ENCODE peak calls at places on chromosomes 7 and 10, in nine cellular contexts. One of them, this sample, is unnamed.

GRCh38 chr10:16804123-16804522 is 13.1 kb downstream of the RSU1 start:
- DNase-seq in SK-MEL-5: no peak
- DNase-seq in coronary artery: no peak
- DNase-seq in fibroblast of lung: no peak
- DNase-seq in omental fat pad: no peak
- DNase-seq in CD8-positive, alpha-beta T cell: no peak
- DNase-seq in stimulated activated CD4-positive, alpha-beta T cell treated with anti-CD3 and anti-CD28 coated beads, Interleukin-15, amount 100 ng/mL, for 1 hour: no peak
- DNase-seq in COR-L47: no peak
- DNase-seq in EH: no peak
- DNase-seq in this sample: no peak

GRCh38 chr7:143490719-143491306 is 13.1 kb downstream of the TAS2R41 start:
- DNase-seq in SK-MEL-5: peak; percentile 59
- DNase-seq in coronary artery: no peak
- DNase-seq in fibroblast of lung: peak; percentile 33
- DNase-seq in omental fat pad: no peak
- DNase-seq in CD8-positive, alpha-beta T cell: no peak
- DNase-seq in stimulated activated CD4-positive, alpha-beta T cell treated with anti-CD3 and anti-CD28 coated beads, Interleukin-15, amount 100 ng/mL, for 1 hour: no peak
- DNase-seq in COR-L47: no peak
- DNase-seq in EH: peak; percentile 49
- DNase-seq in this sample: no peak

GRCh38 chr10:29756476-29756875 is 121.7 kb upstream of the SVIL start:
- DNase-seq in SK-MEL-5: no peak
- DNase-seq in coronary artery: no peak
- DNase-seq in fibroblast of lung: no peak
- DNase-seq in omental fat pad: no peak
- DNase-seq in CD8-positive, alpha-beta T cell: no peak
- DNase-seq in stimulated activated CD4-positive, alpha-beta T cell treated with anti-CD3 and anti-CD28 coated beads, Interleukin-15, amount 100 ng/mL, for 1 hour: no peak
- DNase-seq in COR-L47: no peak
- DNase-seq in EH: no peak
- DNase-seq in this sample: no peak

GRCh38 chr7:116194115-116194514 is 16.2 kb upstream of the TES start:
- DNase-seq in SK-MEL-5: no peak
- DNase-seq in coronary artery: no peak
- DNase-seq in fibroblast of lung: no peak
- DNase-seq in omental fat pad: no peak
- DNase-seq in CD8-positive, alpha-beta T cell: no peak
- DNase-seq in stimulated activated CD4-positive, alpha-beta T cell treated with anti-CD3 and anti-CD28 coated beads, Interleukin-15, amount 100 ng/mL, for 1 hour: no peak
- DNase-seq in COR-L47: no peak
- DNase-seq in EH: peak; percentile 65
- DNase-seq in this sample: no peak

GRCh38 chr10:30036341-30036740 is 23.0 kb downstream of the JCAD start:
- DNase-seq in SK-MEL-5: no peak
- DNase-seq in coronary artery: no peak
- DNase-seq in fibroblast of lung: no peak
- DNase-seq in omental fat pad: no peak
- DNase-seq in CD8-positive, alpha-beta T cell: no peak
- DNase-seq in stimulated activated CD4-positive, alpha-beta T cell treated with anti-CD3 and anti-CD28 coated beads, Interleukin-15, amount 100 ng/mL, for 1 hour: no peak
- DNase-seq in COR-L47: no peak
- DNase-seq in EH: peak; percentile 72
- DNase-seq in this sample: no peak

GRCh38 chr10:6766061-6766460 is 186.0 kb upstream of the PRKCQ start:
- DNase-seq in SK-MEL-5: no peak
- DNase-seq in coronary artery: no peak
- DNase-seq in fibroblast of lung: peak; percentile 87
- DNase-seq in omental fat pad: no peak
- DNase-seq in CD8-positive, alpha-beta T cell: no peak
- DNase-seq in stimulated activated CD4-positive, alpha-beta T cell treated with anti-CD3 and anti-CD28 coated beads, Interleukin-15, amount 100 ng/mL, for 1 hour: no peak
- DNase-seq in COR-L47: no peak
- DNase-seq in EH: peak; percentile 69
- DNase-seq in this sample: no peak

GRCh38 chr7:139820089-139820488 is 9.0 kb upstream of the TBXAS1 start:
- DNase-seq in SK-MEL-5: no peak
- DNase-seq in coronary artery: no peak
- DNase-seq in fibroblast of lung: no peak
- DNase-seq in omental fat pad: no peak
- DNase-seq in CD8-positive, alpha-beta T cell: no peak
- DNase-seq in stimulated activated CD4-positive, alpha-beta T cell treated with anti-CD3 and anti-CD28 coated beads, Interleukin-15, amount 100 ng/mL, for 1 hour: no peak
- DNase-seq in COR-L47: no peak
- DNase-seq in EH: no peak
- DNase-seq in this sample: no peak

GRCh38 chr10:131839351-131839750 is 61.5 kb upstream of the PPP2R2D start:
- DNase-seq in SK-MEL-5: no peak
- DNase-seq in coronary artery: no peak
- DNase-seq in fibroblast of lung: no peak
- DNase-seq in omental fat pad: no peak
- DNase-seq in CD8-positive, alpha-beta T cell: no peak
- DNase-seq in stimulated activated CD4-positive, alpha-beta T cell treated with anti-CD3 and anti-CD28 coated beads, Interleukin-15, amount 100 ng/mL, for 1 hour: no peak
- DNase-seq in COR-L47: no peak
- DNase-seq in EH: no peak
- DNase-seq in this sample: no peak

GRCh38 chr7:90187507-90188050 is 24.0 kb upstream of the STEAP2 start:
- DNase-seq in SK-MEL-5: no peak
- DNase-seq in coronary artery: no peak
- DNase-seq in fibroblast of lung: no peak
- DNase-seq in omental fat pad: no peak
- DNase-seq in CD8-positive, alpha-beta T cell: no peak
- DNase-seq in stimulated activated CD4-positive, alpha-beta T cell treated with anti-CD3 and anti-CD28 coated beads, Interleukin-15, amount 100 ng/mL, for 1 hour: no peak
- DNase-seq in COR-L47: no peak
- DNase-seq in EH: no peak
- DNase-seq in this sample: no peak

GRCh38 chr10:118545381-118545780 is 50.1 kb downstream of the PRLHR start:
- DNase-seq in SK-MEL-5: no peak
- DNase-seq in coronary artery: no peak
- DNase-seq in fibroblast of lung: no peak
- DNase-seq in omental fat pad: no peak
- DNase-seq in CD8-positive, alpha-beta T cell: no peak
- DNase-seq in stimulated activated CD4-positive, alpha-beta T cell treated with anti-CD3 and anti-CD28 coated beads, Interleukin-15, amount 100 ng/mL, for 1 hour: no peak
- DNase-seq in COR-L47: no peak
- DNase-seq in EH: no peak
- DNase-seq in this sample: no peak

GRCh38 chr10:126373982-126374381 is 14.3 kb downstream of the ADAM12 start:
- DNase-seq in SK-MEL-5: no peak
- DNase-seq in coronary artery: no peak
- DNase-seq in fibroblast of lung: peak; percentile 26
- DNase-seq in omental fat pad: no peak
- DNase-seq in CD8-positive, alpha-beta T cell: no peak
- DNase-seq in stimulated activated CD4-positive, alpha-beta T cell treated with anti-CD3 and anti-CD28 coated beads, Interleukin-15, amount 100 ng/mL, for 1 hour: no peak
- DNase-seq in COR-L47: no peak
- DNase-seq in EH: peak; percentile 88
- DNase-seq in this sample: no peak

GRCh38 chr10:52563361-52563760 is 209.2 kb downstream of the MBL2 start:
- DNase-seq in SK-MEL-5: no peak
- DNase-seq in coronary artery: no peak
- DNase-seq in fibroblast of lung: peak; percentile 28
- DNase-seq in omental fat pad: no peak
- DNase-seq in CD8-positive, alpha-beta T cell: no peak
- DNase-seq in stimulated activated CD4-positive, alpha-beta T cell treated with anti-CD3 and anti-CD28 coated beads, Interleukin-15, amount 100 ng/mL, for 1 hour: no peak
- DNase-seq in COR-L47: no peak
- DNase-seq in EH: peak; percentile 32
- DNase-seq in this sample: no peak

GRCh38 chr10:77526861-77527617 is 110.6 kb downstream of the KCNMA1 start:
- DNase-seq in SK-MEL-5: no peak
- DNase-seq in coronary artery: no peak
- DNase-seq in fibroblast of lung: peak; percentile 33
- DNase-seq in omental fat pad: no peak
- DNase-seq in CD8-positive, alpha-beta T cell: no peak
- DNase-seq in stimulated activated CD4-positive, alpha-beta T cell treated with anti-CD3 and anti-CD28 coated beads, Interleukin-15, amount 100 ng/mL, for 1 hour: no peak
- DNase-seq in COR-L47: no peak
- DNase-seq in EH: no peak
- DNase-seq in this sample: no peak

GRCh38 chr7:34900891-34901493 is 136.3 kb downstream of the DPY19L1 start:
- DNase-seq in SK-MEL-5: peak; percentile 86
- DNase-seq in coronary artery: no peak
- DNase-seq in fibroblast of lung: no peak
- DNase-seq in omental fat pad: no peak
- DNase-seq in CD8-positive, alpha-beta T cell: no peak
- DNase-seq in stimulated activated CD4-positive, alpha-beta T cell treated with anti-CD3 and anti-CD28 coated beads, Interleukin-15, amount 100 ng/mL, for 1 hour: no peak
- DNase-seq in COR-L47: no peak
- DNase-seq in EH: no peak
- DNase-seq in this sample: no peak

GRCh38 chr7:131061818-131062217 is 265.9 kb upstream of the MKLN1 start:
- DNase-seq in SK-MEL-5: no peak
- DNase-seq in coronary artery: no peak
- DNase-seq in fibroblast of lung: no peak
- DNase-seq in omental fat pad: no peak
- DNase-seq in CD8-positive, alpha-beta T cell: no peak
- DNase-seq in stimulated activated CD4-positive, alpha-beta T cell treated with anti-CD3 and anti-CD28 coated beads, Interleukin-15, amount 100 ng/mL, for 1 hour: no peak
- DNase-seq in COR-L47: no peak
- DNase-seq in EH: no peak
- DNase-seq in this sample: no peak

GRCh38 chr10:28878236-28878970 is 201.1 kb downstream of the BAMBI start:
- DNase-seq in SK-MEL-5: no peak
- DNase-seq in coronary artery: no peak
- DNase-seq in fibroblast of lung: no peak
- DNase-seq in omental fat pad: no peak
- DNase-seq in CD8-positive, alpha-beta T cell: no peak
- DNase-seq in stimulated activated CD4-positive, alpha-beta T cell treated with anti-CD3 and anti-CD28 coated beads, Interleukin-15, amount 100 ng/mL, for 1 hour: no peak
- DNase-seq in COR-L47: no peak
- DNase-seq in EH: no peak
- DNase-seq in this sample: no peak

GRCh38 chr7:8362723-8363369 is 70.6 kb upstream of the NXPH1 start:
- DNase-seq in SK-MEL-5: no peak
- DNase-seq in coronary artery: no peak
- DNase-seq in fibroblast of lung: no peak
- DNase-seq in omental fat pad: no peak
- DNase-seq in CD8-positive, alpha-beta T cell: no peak
- DNase-seq in stimulated activated CD4-positive, alpha-beta T cell treated with anti-CD3 and anti-CD28 coated beads, Interleukin-15, amount 100 ng/mL, for 1 hour: no peak
- DNase-seq in COR-L47: no peak
- DNase-seq in EH: no peak
- DNase-seq in this sample: no peak

GRCh38 chr7:29275018-29275318 is 80.4 kb downstream of the CHN2 start:
- DNase-seq in SK-MEL-5: no peak
- DNase-seq in coronary artery: no peak
- DNase-seq in fibroblast of lung: no peak
- DNase-seq in omental fat pad: no peak
- DNase-seq in CD8-positive, alpha-beta T cell: no peak
- DNase-seq in stimulated activated CD4-positive, alpha-beta T cell treated with anti-CD3 and anti-CD28 coated beads, Interleukin-15, amount 100 ng/mL, for 1 hour: no peak
- DNase-seq in COR-L47: no peak
- DNase-seq in EH: no peak
- DNase-seq in this sample: no peak

GRCh38 chr7:1611708-1612241 is 41.9 kb upstream of the PSMG3 start:
- DNase-seq in SK-MEL-5: no peak
- DNase-seq in coronary artery: no peak
- DNase-seq in fibroblast of lung: peak; percentile 92
- DNase-seq in omental fat pad: no peak
- DNase-seq in CD8-positive, alpha-beta T cell: no peak
- DNase-seq in stimulated activated CD4-positive, alpha-beta T cell treated with anti-CD3 and anti-CD28 coated beads, Interleukin-15, amount 100 ng/mL, for 1 hour: no peak
- DNase-seq in COR-L47: no peak
- DNase-seq in EH: peak; percentile 91
- DNase-seq in this sample: peak; percentile 52

GRCh38 chr7:137771273-137771672 is 75.5 kb downstream of the DGKI start:
- DNase-seq in SK-MEL-5: no peak
- DNase-seq in coronary artery: no peak
- DNase-seq in fibroblast of lung: peak; percentile 8
- DNase-seq in omental fat pad: no peak
- DNase-seq in CD8-positive, alpha-beta T cell: no peak
- DNase-seq in stimulated activated CD4-positive, alpha-beta T cell treated with anti-CD3 and anti-CD28 coated beads, Interleukin-15, amount 100 ng/mL, for 1 hour: no peak
- DNase-seq in COR-L47: no peak
- DNase-seq in EH: no peak
- DNase-seq in this sample: no peak

GRCh38 chr7:104327534-104327933 is 869 bp upstream of the LHFPL3 start:
- DNase-seq in SK-MEL-5: no peak
- DNase-seq in coronary artery: no peak
- DNase-seq in fibroblast of lung: no peak
- DNase-seq in omental fat pad: no peak
- DNase-seq in CD8-positive, alpha-beta T cell: no peak
- DNase-seq in stimulated activated CD4-positive, alpha-beta T cell treated with anti-CD3 and anti-CD28 coated beads, Interleukin-15, amount 100 ng/mL, for 1 hour: no peak
- DNase-seq in COR-L47: no peak
- DNase-seq in EH: no peak
- DNase-seq in this sample: no peak

GRCh38 chr7:70598976-70599375 is 533.0 kb upstream of the GALNT17 start:
- DNase-seq in SK-MEL-5: no peak
- DNase-seq in coronary artery: no peak
- DNase-seq in fibroblast of lung: no peak
- DNase-seq in omental fat pad: no peak
- DNase-seq in CD8-positive, alpha-beta T cell: no peak
- DNase-seq in stimulated activated CD4-positive, alpha-beta T cell treated with anti-CD3 and anti-CD28 coated beads, Interleukin-15, amount 100 ng/mL, for 1 hour: no peak
- DNase-seq in COR-L47: peak; percentile 71
- DNase-seq in EH: no peak
- DNase-seq in this sample: no peak

GRCh38 chr7:85000973-85001372 is 185.9 kb downstream of the SEMA3D start:
- DNase-seq in SK-MEL-5: no peak
- DNase-seq in coronary artery: no peak
- DNase-seq in fibroblast of lung: no peak
- DNase-seq in omental fat pad: no peak
- DNase-seq in CD8-positive, alpha-beta T cell: no peak
- DNase-seq in stimulated activated CD4-positive, alpha-beta T cell treated with anti-CD3 and anti-CD28 coated beads, Interleukin-15, amount 100 ng/mL, for 1 hour: no peak
- DNase-seq in COR-L47: peak; percentile 82
- DNase-seq in EH: no peak
- DNase-seq in this sample: no peak

GRCh38 chr10:91208645-91209044 is 11.8 kb upstream of the PCGF5 start:
- DNase-seq in SK-MEL-5: peak; percentile 28
- DNase-seq in coronary artery: no peak
- DNase-seq in fibroblast of lung: no peak
- DNase-seq in omental fat pad: no peak
- DNase-seq in CD8-positive, alpha-beta T cell: no peak
- DNase-seq in stimulated activated CD4-positive, alpha-beta T cell treated with anti-CD3 and anti-CD28 coated beads, Interleukin-15, amount 100 ng/mL, for 1 hour: no peak
- DNase-seq in COR-L47: no peak
- DNase-seq in EH: no peak
- DNase-seq in this sample: no peak

GRCh38 chr7:39952791-39953190 is 2.7 kb downstream of the CDK13 start:
- DNase-seq in SK-MEL-5: no peak
- DNase-seq in coronary artery: no peak
- DNase-seq in fibroblast of lung: peak; percentile 36
- DNase-seq in omental fat pad: no peak
- DNase-seq in CD8-positive, alpha-beta T cell: no peak
- DNase-seq in stimulated activated CD4-positive, alpha-beta T cell treated with anti-CD3 and anti-CD28 coated beads, Interleukin-15, amount 100 ng/mL, for 1 hour: no peak
- DNase-seq in COR-L47: no peak
- DNase-seq in EH: peak; percentile 19
- DNase-seq in this sample: no peak

GRCh38 chr10:51860257-51860656 is 160.9 kb upstream of the CSTF2T start:
- DNase-seq in SK-MEL-5: peak; percentile 11
- DNase-seq in coronary artery: peak; percentile 83
- DNase-seq in fibroblast of lung: peak; percentile 80
- DNase-seq in omental fat pad: no peak
- DNase-seq in CD8-positive, alpha-beta T cell: no peak
- DNase-seq in stimulated activated CD4-positive, alpha-beta T cell treated with anti-CD3 and anti-CD28 coated beads, Interleukin-15, amount 100 ng/mL, for 1 hour: no peak
- DNase-seq in COR-L47: no peak
- DNase-seq in EH: peak; percentile 52
- DNase-seq in this sample: no peak

GRCh38 chr7:130901209-130901783 is 167.3 kb upstream of the KLF14 start:
- DNase-seq in SK-MEL-5: peak; percentile 66
- DNase-seq in coronary artery: peak; percentile 83
- DNase-seq in fibroblast of lung: peak; percentile 93
- DNase-seq in omental fat pad: no peak
- DNase-seq in CD8-positive, alpha-beta T cell: no peak
- DNase-seq in stimulated activated CD4-positive, alpha-beta T cell treated with anti-CD3 and anti-CD28 coated beads, Interleukin-15, amount 100 ng/mL, for 1 hour: no peak
- DNase-seq in COR-L47: no peak
- DNase-seq in EH: peak; percentile 96
- DNase-seq in this sample: no peak

GRCh38 chr10:26090032-26090431 is 126.5 kb upstream of the GAD2 start:
- DNase-seq in SK-MEL-5: no peak
- DNase-seq in coronary artery: no peak
- DNase-seq in fibroblast of lung: no peak
- DNase-seq in omental fat pad: no peak
- DNase-seq in CD8-positive, alpha-beta T cell: no peak
- DNase-seq in stimulated activated CD4-positive, alpha-beta T cell treated with anti-CD3 and anti-CD28 coated beads, Interleukin-15, amount 100 ng/mL, for 1 hour: no peak
- DNase-seq in COR-L47: no peak
- DNase-seq in EH: no peak
- DNase-seq in this sample: no peak

GRCh38 chr10:5555881-5556280 is 31.1 kb downstream of the CALML3 start:
- DNase-seq in SK-MEL-5: no peak
- DNase-seq in coronary artery: peak; percentile 50
- DNase-seq in fibroblast of lung: no peak
- DNase-seq in omental fat pad: no peak
- DNase-seq in CD8-positive, alpha-beta T cell: no peak
- DNase-seq in stimulated activated CD4-positive, alpha-beta T cell treated with anti-CD3 and anti-CD28 coated beads, Interleukin-15, amount 100 ng/mL, for 1 hour: no peak
- DNase-seq in COR-L47: no peak
- DNase-seq in EH: no peak
- DNase-seq in this sample: no peak

GRCh38 chr7:80244206-80244956 is 109.8 kb downstream of the GNAI1 start:
- DNase-seq in SK-MEL-5: no peak
- DNase-seq in coronary artery: no peak
- DNase-seq in fibroblast of lung: peak; percentile 38
- DNase-seq in omental fat pad: no peak
- DNase-seq in CD8-positive, alpha-beta T cell: no peak
- DNase-seq in stimulated activated CD4-positive, alpha-beta T cell treated with anti-CD3 and anti-CD28 coated beads, Interleukin-15, amount 100 ng/mL, for 1 hour: no peak
- DNase-seq in COR-L47: no peak
- DNase-seq in EH: peak; percentile 40
- DNase-seq in this sample: no peak

GRCh38 chr7:157432957-157433576 is 96.3 kb downstream of the DNAJB6 start:
- DNase-seq in SK-MEL-5: peak; percentile 70
- DNase-seq in coronary artery: no peak
- DNase-seq in fibroblast of lung: peak; percentile 36
- DNase-seq in omental fat pad: no peak
- DNase-seq in CD8-positive, alpha-beta T cell: peak; percentile 53
- DNase-seq in stimulated activated CD4-positive, alpha-beta T cell treated with anti-CD3 and anti-CD28 coated beads, Interleukin-15, amount 100 ng/mL, for 1 hour: peak; percentile 21
- DNase-seq in COR-L47: peak; percentile 60
- DNase-seq in EH: peak; percentile 48
- DNase-seq in this sample: peak; percentile 57

This sample was measured in D721Med.